ENCODE peak calls at places on chromosomes 13 and 19, in five cellular contexts. B, A, R, M and G are unnamed samples.

GRCh38 chr19:44747739-44748425 is 626 bp upstream of the BCL3 start:
- DNase-seq in A (no peak), R (peak), B (peak), M (peak), G (no peak)

GRCh38 chr13:89678722-89679121 is 1668.8 kb upstream of the MIR17HG start:
- DNase-seq in B (no peak), A (no peak), M (no peak), R (no peak), G (no peak)

GRCh38 chr19:19434483-19435045 is 29.1 kb downstream of the GATAD2A start:
- DNase-seq in R (no peak), M (no peak), B (no peak), A (no peak), G (no peak)

GRCh38 chr13:102195566-102196462 is 206.0 kb downstream of the FGF14 start:
- DNase-seq in B (no peak), R (no peak), A (no peak), M (no peak), G (no peak)

GRCh38 chr13:32783067-32783466 is 196.8 kb downstream of the PDS5B start:
- DNase-seq in B (no peak), M (no peak), A (peak), R (no peak), G (no peak)

GRCh38 chr19:8413593-8413923 is 453 bp downstream of the MARCHF2 start:
- DNase-seq in R (no peak), B (no peak), A (no peak), M (no peak), G (no peak)

GRCh38 chr13:107210216-107211010 is 642.5 kb upstream of the ARGLU1 start:
- DNase-seq in B (no peak), A (no peak), M (no peak), R (no peak), G (no peak)

GRCh38 chr19:7968796-7969559 is 25.5 kb upstream of the TIMM44 start:
- DNase-seq in A (no peak), M (no peak), B (no peak), R (no peak), G (no peak)

GRCh38 chr13:105255472-105255871 is 1280.0 kb downstream of the EFNB2 start:
- DNase-seq in B (no peak), R (no peak), M (no peak), A (no peak), G (no peak)

GRCh38 chr13:24629320-24629719 is 50.9 kb upstream of the ATP12A start:
- DNase-seq in M (no peak), R (no peak), B (no peak), A (no peak), G (no peak)

GRCh38 chr19:10486551-10486950 is 16.6 kb downstream of the KEAP1 start:
- DNase-seq in R (no peak), M (no peak), A (no peak), B (no peak), G (no peak)

GRCh38 chr19:32223106-32223505 is 122.3 kb upstream of the ZNF507 start:
- DNase-seq in M (no peak), B (no peak), A (no peak), R (no peak), G (no peak)
- TF ChIP-seq CTCF in M (no peak), B (no peak), A (no peak), R (no peak), G (no peak)

GRCh38 chr13:96199315-96199714 is 109.4 kb downstream of the HS6ST3 start:
- DNase-seq in B (no peak), R (no peak), M (no peak), A (no peak), G (no peak)

GRCh38 chr13:96198038-96198437 is 108.1 kb downstream of the HS6ST3 start:
- DNase-seq in A (no peak), R (no peak), B (no peak), M (no peak), G (no peak)

DNA sequence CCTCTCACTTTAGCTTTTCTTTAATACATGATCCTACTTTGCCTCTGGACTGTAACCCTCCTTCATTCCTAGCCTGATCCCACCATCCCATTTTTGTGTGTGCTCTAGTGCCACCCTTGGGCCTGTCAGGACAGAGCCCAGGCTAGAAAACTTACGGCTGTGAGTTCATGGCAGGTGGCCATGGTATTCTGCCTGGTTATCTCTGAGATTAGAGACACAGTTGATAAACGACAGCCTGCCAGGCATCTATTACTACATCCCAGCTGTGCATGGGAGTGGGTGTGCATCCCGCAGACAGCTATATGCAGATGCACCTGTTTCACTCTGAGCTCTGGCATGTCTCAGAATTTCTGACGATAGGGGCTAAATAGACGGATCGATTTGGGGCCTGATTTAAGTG is 110.9 kb downstream of the HS6ST3 start:
- DNase-seq in B (no peak), R (no peak), A (no peak), M (no peak), G (no peak)
- TF ChIP-seq CTCF in B (no peak), R (no peak), A (no peak), M (no peak), G (no peak)

DNA sequence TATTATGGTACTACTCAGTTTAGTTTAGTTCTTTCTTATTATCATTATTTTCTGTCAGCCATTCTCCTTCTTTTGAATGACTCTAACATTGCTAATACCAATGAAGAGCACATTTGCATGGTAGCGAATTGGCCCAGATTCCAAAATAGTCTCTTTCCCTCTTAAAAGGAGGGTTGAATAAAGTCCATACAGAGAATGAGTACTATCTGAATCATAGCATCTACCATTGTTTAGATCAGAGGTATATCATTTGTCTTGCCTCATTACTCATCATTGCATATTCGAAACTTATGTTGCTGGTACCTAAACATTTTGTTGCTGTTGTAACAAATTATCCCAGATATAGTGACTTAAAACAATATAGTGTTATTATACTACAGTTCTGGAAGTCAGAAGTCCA is 1235.3 kb upstream of the ATXN8OS start:
- DNase-seq in M (no peak), R (no peak), A (no peak), B (no peak), G (no peak)
- TF ChIP-seq CTCF in M (no peak), R (no peak), A (no peak), B (no peak), G (no peak)

GRCh38 chr19:38538386-38538785 is 79.4 kb downstream of the MAP4K1 start:
- DNase-seq in M (no peak), A (no peak), R (no peak), B (no peak), G (no peak)
- TF ChIP-seq CTCF in M (no peak), A (no peak), R (no peak), B (no peak), G (no peak)

GRCh38 chr13:37072024-37072423 is 12.5 kb upstream of the SUPT20H start:
- DNase-seq in A (no peak), B (no peak), M (no peak), R (no peak), G (no peak)

GRCh38 chr13:37075164-37075563 is 15.7 kb upstream of the SUPT20H start:
- DNase-seq in B (no peak), A (no peak), R (no peak), M (no peak), G (no peak)

GRCh38 chr13:37070956-37071355 is 11.5 kb upstream of the SUPT20H start:
- DNase-seq in R (no peak), B (no peak), A (no peak), M (no peak), G (no peak)

GRCh38 chr13:37076818-37077217 is 17.3 kb upstream of the SUPT20H start:
- DNase-seq in A (no peak), B (no peak), M (no peak), R (no peak), G (no peak)

GRCh38 chr13:37074703-37075102 is 15.2 kb upstream of the SUPT20H start:
- DNase-seq in A (peak), R (no peak), B (no peak), M (peak), G (no peak)
- TF ChIP-seq CTCF in A (peak), R (peak), B (no peak), M (peak), G (no peak)

DNA sequence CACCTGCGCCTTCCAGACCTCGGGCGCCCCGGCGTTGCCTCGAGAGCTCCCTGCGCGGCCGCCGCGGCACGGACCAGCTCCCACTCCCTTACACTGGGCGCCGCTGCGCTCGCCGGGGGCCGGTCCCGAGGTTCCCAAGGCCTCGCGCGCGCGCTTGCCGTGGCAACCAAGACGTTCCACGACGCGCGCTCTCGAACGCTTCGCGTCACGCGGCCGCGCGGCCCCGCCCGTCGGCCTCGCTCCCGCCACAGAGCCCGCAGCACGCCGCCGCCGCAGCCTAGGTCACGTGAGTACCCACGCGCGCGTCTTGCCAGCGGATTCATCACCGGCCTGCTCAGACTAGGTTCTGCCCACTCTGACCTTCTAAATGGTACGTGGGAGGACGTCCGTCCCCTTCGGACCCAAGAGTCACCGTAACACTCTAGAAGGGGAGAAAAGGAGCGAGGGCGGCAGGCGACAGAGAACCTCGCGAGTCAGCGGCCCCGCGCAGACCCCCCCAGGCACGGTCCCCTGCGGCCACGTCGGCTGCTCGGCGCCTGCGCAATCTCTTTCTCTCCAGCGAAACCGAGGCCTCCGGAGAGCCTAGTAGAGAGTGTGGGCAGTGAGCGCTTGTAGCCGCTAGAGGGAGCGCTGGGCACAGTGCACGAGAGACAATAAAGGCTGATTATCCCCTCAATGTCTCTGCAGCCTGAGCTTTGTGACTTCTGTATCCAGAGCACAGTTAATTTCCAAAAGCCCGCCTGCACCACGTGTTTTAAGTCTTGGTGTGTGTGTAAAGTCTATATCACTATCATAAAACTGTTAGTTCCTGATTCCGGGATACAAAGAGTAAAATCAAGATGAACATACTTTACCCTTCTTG is at the start of gene SPART:
- DNase-seq in B (peak), R (peak), M (peak), A (peak), G (peak)
- TF ChIP-seq CTCF in B (peak), R (peak), M (peak), A (peak), G (peak)

DNA sequence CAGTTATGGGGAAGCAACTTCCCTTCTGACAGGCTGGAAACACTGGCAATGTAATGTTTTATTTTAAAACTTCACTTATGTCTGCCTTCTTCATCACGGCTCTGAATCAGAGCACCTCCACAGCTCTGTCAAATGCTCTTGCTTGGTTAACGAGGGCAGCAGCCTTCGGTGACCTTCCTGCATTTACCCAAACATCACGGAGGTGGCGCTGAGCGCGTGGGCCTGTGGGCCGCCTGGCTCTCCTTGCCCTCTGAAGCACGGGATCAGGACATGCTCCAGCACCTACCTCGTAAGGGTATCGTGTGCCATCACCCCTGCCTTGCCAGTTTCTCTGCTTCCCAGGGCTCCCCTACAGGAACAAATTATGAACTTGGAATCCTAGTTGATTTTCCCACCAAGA is 310.0 kb downstream of the TEX29 start:
- DNase-seq in R (no peak), A (no peak), B (no peak), M (peak), G (no peak)
- TF ChIP-seq CTCF in R (no peak), A (no peak), B (no peak), M (peak), G (no peak)

GRCh38 chr19:15173746-15174404 is 26.9 kb downstream of the NOTCH3 start:
- DNase-seq in B (no peak), A (no peak), R (no peak), M (no peak), G (no peak)
- TF ChIP-seq CTCF in B (peak), A (peak), R (no peak), M (no peak), G (no peak)